ENCODE peak calls at places on chromosomes 5 and 9, in nine cellular contexts. Q is NCI-H2081, Z is posterior cingulate gyrus, E is M059J, H is anterior cingulate cortex, U is EL, V is HCEC 1CT, Y is Caki2, P is NCI-H82. N is an unnamed sample.

GRCh38 chr5:119470851-119471451 is 18.7 kb downstream of the HSD17B4 start:
- DNase-seq in P (peak; percentile 31), H (no peak), Q (no peak), Z (peak; percentile 49), V (peak; percentile 40), Y (no peak), E (peak; percentile 32), U (peak; percentile 39), N (peak; percentile 38)

GRCh38 chr9:80163889-80164288 is 592.1 kb downstream of the TLE4 start:
- DNase-seq in E (no peak), V (no peak), P (no peak), Y (no peak), Z (no peak), H (no peak), U (no peak), Q (no peak), N (no peak)

GRCh38 chr5:1400936-1401335 is 44.3 kb downstream of the SLC6A3 start:
- DNase-seq in U (no peak), Z (peak; percentile 72), P (no peak), E (no peak), Q (no peak), Y (no peak), V (no peak), H (no peak), N (no peak)

GRCh38 chr9:85292261-85292660 is 449.5 kb downstream of the AGTPBP1 start:
- DNase-seq in U (no peak), Z (no peak), H (no peak), E (no peak), P (peak; percentile 17), Q (no peak), V (no peak), Y (no peak), N (no peak)

GRCh38 chr9:36499156-36499886 is 73.4 kb upstream of the MELK start:
- DNase-seq in U (no peak), E (no peak), Y (no peak), Z (peak; percentile 80), Q (peak; percentile 61), V (no peak), H (no peak), P (peak; percentile 77), N (peak; percentile 95)

GRCh38 chr5:62340392-62340791 is 34.4 kb downstream of the KIF2A start:
- DNase-seq in V (no peak), U (no peak), Z (no peak), P (peak; percentile 56), E (peak; percentile 26), H (no peak), Q (no peak), Y (no peak), N (peak; percentile 13)

GRCh38 chr5:109844695-109845094 is 155.0 kb downstream of the MAN2A1 start:
- DNase-seq in U (peak; percentile 54), P (no peak), E (no peak), H (no peak), V (peak; percentile 42), Z (no peak), Q (no peak), Y (no peak), N (no peak)

GRCh38 chr5:179451813-179452196 is 98.5 kb upstream of the RUFY1 start:
- DNase-seq in Y (no peak), E (no peak), U (no peak), Q (no peak), Z (no peak), P (no peak), V (no peak), H (no peak), N (no peak)

GRCh38 chr5:8726383-8727036 is 819.4 kb downstream of the SEMA5A start:
- DNase-seq in Y (no peak), Q (no peak), P (no peak), E (peak; percentile 75), H (no peak), V (no peak), U (no peak), Z (no peak), N (no peak)

GRCh38 chr9:89154651-89155336 is 23.8 kb downstream of the SHC3 start:
- DNase-seq in U (peak; percentile 86), Q (no peak), Z (no peak), E (peak; percentile 94), Y (peak; percentile 66), P (no peak), H (no peak), V (peak; percentile 98), N (no peak)

GRCh38 chr9:75000835-75001234 is 27.3 kb downstream of the CARNMT1 start:
- DNase-seq in Y (no peak), E (no peak), V (no peak), Q (no peak), H (no peak), Z (no peak), U (no peak), P (no peak), N (no peak)

GRCh38 chr9:4750021-4750673 is 9.1 kb upstream of the AK3 start:
- DNase-seq in Z (no peak), Q (peak; percentile 46), H (no peak), U (peak; percentile 55), V (peak; percentile 37), P (peak; percentile 57), E (peak; percentile 64), Y (no peak), N (peak; percentile 37)

GRCh38 chr5:144406463-144406862 is 235.8 kb downstream of the KCTD16 start:
- DNase-seq in P (no peak), V (no peak), Z (no peak), Q (no peak), E (no peak), H (no peak), Y (no peak), U (no peak), N (no peak)

GRCh38 chr5:72598461-72599433 is 91.5 kb upstream of the ZNF366 start:
- DNase-seq in U (peak; percentile 63), P (peak; percentile 18), Q (no peak), V (peak; percentile 79), Z (no peak), E (peak; percentile 66), Y (no peak), H (no peak), N (no peak)

GRCh38 chr9:87675906-87676515 is 49.9 kb upstream of the CTSL start:
- DNase-seq in H (no peak), Z (peak; percentile 71), Q (no peak), V (no peak), E (no peak), P (no peak), U (no peak), Y (no peak), N (no peak)

GRCh38 chr5:142864293-142865260 is 94.4 kb downstream of the ARHGAP26 start:
- DNase-seq in Z (no peak), Y (no peak), V (no peak), H (no peak), Q (no peak), E (no peak), P (no peak), U (no peak), N (no peak)

GRCh38 chr5:143400541-143401252 is 2.8 kb downstream of the NR3C1 start:
- DNase-seq in Q (no peak), P (peak; percentile 51), Y (no peak), H (no peak), Z (peak; percentile 68), V (peak; percentile 53), E (peak; percentile 77), U (no peak), N (no peak)

GRCh38 chr9:3508531-3509374 is 17.0 kb downstream of the RFX3 start:
- DNase-seq in V (no peak), Z (no peak), E (peak; percentile 45), P (no peak), H (no peak), U (no peak), Y (no peak), Q (peak; percentile 58), N (no peak)

GRCh38 chr9:117325110-117325788 is 89.6 kb downstream of the ASTN2 start:
- DNase-seq in Q (no peak), V (no peak), E (no peak), P (peak; percentile 31), U (no peak), Z (no peak), H (no peak), Y (no peak), N (peak; percentile 87)

GRCh38 chr9:38164659-38165221 is 95.7 kb upstream of the SHB start:
- DNase-seq in Z (no peak), U (no peak), H (no peak), P (no peak), Q (no peak), Y (no peak), V (no peak), E (no peak), N (no peak)

GRCh38 chr9:22216730-22217160 is 207.6 kb upstream of the CDKN2B start:
- DNase-seq in V (peak; percentile 83), H (no peak), Q (no peak), U (peak; percentile 85), E (peak; percentile 99), Z (no peak), Y (no peak), P (peak; percentile 16), N (no peak)

GRCh38 chr5:126531543-126532120 is 63.4 kb downstream of the ALDH7A1 start:
- DNase-seq in U (no peak), H (peak; percentile 17), P (no peak), Q (no peak), Y (no peak), V (peak; percentile 8), E (peak; percentile 34), Z (no peak), N (no peak)

GRCh38 chr9:136609838-136610311 is 52.8 kb upstream of the EGFL7 start:
- DNase-seq in Q (no peak), E (no peak), P (no peak), Z (no peak), V (no peak), Y (no peak), H (no peak), U (no peak), N (no peak)

GRCh38 chr5:8458038-8458383 is 589.1 kb downstream of the MTRR start:
- DNase-seq in V (no peak), E (no peak), Q (peak; percentile 38), P (no peak), U (peak; percentile 31), Y (peak; percentile 25), Z (peak; percentile 72), H (peak; percentile 11), N (peak; percentile 15)

GRCh38 chr5:112738180-112738560 is 485 bp downstream of the APC start:
- DNase-seq in H (peak; percentile 74), E (peak; percentile 25), V (no peak), Q (no peak), P (no peak), U (peak; percentile 12), Y (peak; percentile 12), Z (peak; percentile 79), N (peak; percentile 40)

GRCh38 chr9:121927636-121928035 is 165.5 kb downstream of the TTLL11 start:
- DNase-seq in V (no peak), P (no peak), U (no peak), Q (no peak), Z (no peak), E (no peak), Y (no peak), H (no peak), N (no peak)

GRCh38 chr9:37971107-37971459 is 67.2 kb upstream of the SLC25A51 start:
- DNase-seq in E (peak; percentile 26), V (no peak), H (no peak), Y (no peak), P (no peak), Q (no peak), U (no peak), Z (peak; percentile 54), N (no peak)

GRCh38 chr5:5629579-5629978 is 207.1 kb downstream of the ICE1 start:
- DNase-seq in H (no peak), Q (no peak), P (no peak), U (no peak), E (no peak), V (no peak), Z (no peak), Y (no peak), N (no peak)

GRCh38 chr5:1799110-1799601 is 481 bp downstream of the MRPL36 start:
- DNase-seq in Z (no peak), E (peak; percentile 32), V (peak; percentile 23), U (peak; percentile 23), Y (peak; percentile 26), H (no peak), Q (no peak), P (peak; percentile 27), N (no peak)

GRCh38 chr9:29044959-29045358 is 1471.7 kb upstream of the C9orf72 start:
- DNase-seq in E (peak; percentile 59), Q (no peak), H (no peak), Z (no peak), Y (peak; percentile 5), P (no peak), V (no peak), U (no peak), N (no peak)